ENCODE peak calls at places on chromosomes 11 and 22, in five cellular contexts. Q is mesenchymal stem cell, A is H9, N is H1, E is trophoblast cell. O is an unnamed sample.

GRCh38 chr11:58844600-58844999 is at the start of gene GLYATL2:
- DNase-seq in Q (no peak), A (no peak), N (no peak), E (no peak), O (no peak)

GRCh38 chr11:63667993-63668392 is 3.2 kb downstream of the ATL3 start:
- DNase-seq in Q (peak; percentile 89), A (no peak), N (no peak), E (no peak), O (no peak)

GRCh38 chr11:127247261-127247660 is 246.7 kb upstream of the KIRREL3 start:
- DNase-seq in Q (no peak), A (peak; percentile 36), N (no peak), E (no peak), O (no peak)

GRCh38 chr11:27228891-27229290 is 134.1 kb downstream of the CCDC34 start:
- DNase-seq in Q (no peak), A (no peak), N (peak; percentile 1), E (no peak), O (no peak)

GRCh38 chr11:64395545-64396078 is 36.6 kb downstream of the RPS6KA4 start:
- DNase-seq in Q (no peak), A (no peak), N (no peak), E (no peak), O (no peak)

GRCh38 chr11:122791836-122792235 is 46.5 kb upstream of the CRTAM start:
- DNase-seq in Q (peak; percentile 74), A (no peak), N (no peak), E (peak; percentile 33), O (no peak)

GRCh38 chr22:39243443-39244072 is 1.2 kb downstream of the PDGFB start:
- DNase-seq in Q (peak; percentile 40), A (no peak), N (peak; percentile 77), E (peak; percentile 13), O (no peak)

GRCh38 chr11:92707173-92707619 is 262.3 kb upstream of the MTNR1B start:
- DNase-seq in Q (no peak), A (no peak), N (no peak), E (peak; percentile 30), O (no peak)

GRCh38 chr11:614583-615452 is 932 bp downstream of the IRF7 start:
- DNase-seq in Q (no peak), A (no peak), N (peak; percentile 66), E (no peak), O (no peak)

GRCh38 chr11:128497057-128497957 is 90.1 kb downstream of the ETS1 start:
- DNase-seq in Q (peak; percentile 98), A (peak; percentile 29), N (no peak), E (no peak), O (no peak)

GRCh38 chr22:42288791-42289190 is 18.3 kb upstream of the TCF20 start:
- DNase-seq in Q (no peak), A (no peak), N (no peak), E (no peak), O (no peak)

GRCh38 chr11:96293583-96293982 is 49.4 kb downstream of the MAML2 start:
- DNase-seq in Q (no peak), A (no peak), N (no peak), E (no peak), O (no peak)
- H3K14ac ChIP-seq in Q (no peak overlapping the region), A (no peak overlapping the region), N (no peak overlapping the region), E (no peak overlapping the region), O (no peak overlapping the region)

DNA sequence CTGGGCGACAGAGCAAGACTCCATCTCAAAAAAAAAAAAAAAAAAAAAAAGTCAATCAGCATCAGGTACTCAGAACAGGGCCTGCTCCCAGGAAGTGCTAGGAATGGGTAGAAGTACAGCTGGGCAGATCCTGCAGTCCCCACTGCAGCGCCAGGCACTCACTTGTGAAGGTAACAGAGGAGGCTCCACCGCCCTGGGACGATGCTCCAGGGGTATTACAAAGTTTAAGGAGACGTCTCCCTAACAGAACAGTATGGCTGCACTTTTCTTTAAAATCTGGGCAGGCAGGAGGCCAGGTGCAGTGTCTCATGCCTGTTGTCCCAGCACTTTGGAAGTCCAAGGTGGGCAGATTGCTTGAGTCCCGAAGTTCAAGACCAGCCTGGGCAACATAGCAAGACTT is 1449.0 kb downstream of the BRD1 start:
- DNase-seq in Q (no peak), A (no peak), N (peak; percentile 11), E (no peak), O (no peak)
- H2BK12ac ChIP-seq in Q (no peak overlapping the region), A (no peak overlapping the region), N (peak overlapping the region; percentile 60), E (no peak overlapping the region), O (no peak overlapping the region)

GRCh38 chr11:35539256-35539655 is 13.8 kb upstream of the PAMR1 start:
- DNase-seq in Q (no peak), A (no peak), N (no peak), E (no peak), O (no peak)
- H3K14ac ChIP-seq in Q (no peak overlapping the region), A (no peak overlapping the region), N (no peak overlapping the region), E (no peak overlapping the region), O (no peak overlapping the region)

GRCh38 chr11:7537260-7537659 is 23.5 kb downstream of the PPFIBP2 start:
- DNase-seq in Q (no peak), A (no peak), N (no peak), E (no peak), O (no peak)
- H2BK12ac ChIP-seq in Q (no peak overlapping the region), A (no peak overlapping the region), N (no peak overlapping the region), E (no peak overlapping the region), O (no peak overlapping the region)

GRCh38 chr11:43738600-43739409 is 58.3 kb downstream of the HSD17B12 start:
- DNase-seq in Q (peak; percentile 80), A (no peak), N (no peak), E (peak; percentile 75), O (no peak)

GRCh38 chr11:43735931-43736330 is 55.4 kb downstream of the HSD17B12 start:
- DNase-seq in Q (no peak), A (no peak), N (no peak), E (no peak), O (no peak)

GRCh38 chr11:43735115-43735514 is 54.6 kb downstream of the HSD17B12 start:
- DNase-seq in Q (no peak), A (no peak), N (no peak), E (no peak), O (no peak)

GRCh38 chr11:43737194-43737575 is 56.6 kb downstream of the HSD17B12 start:
- DNase-seq in Q (no peak), A (no peak), N (no peak), E (no peak), O (no peak)

DNA sequence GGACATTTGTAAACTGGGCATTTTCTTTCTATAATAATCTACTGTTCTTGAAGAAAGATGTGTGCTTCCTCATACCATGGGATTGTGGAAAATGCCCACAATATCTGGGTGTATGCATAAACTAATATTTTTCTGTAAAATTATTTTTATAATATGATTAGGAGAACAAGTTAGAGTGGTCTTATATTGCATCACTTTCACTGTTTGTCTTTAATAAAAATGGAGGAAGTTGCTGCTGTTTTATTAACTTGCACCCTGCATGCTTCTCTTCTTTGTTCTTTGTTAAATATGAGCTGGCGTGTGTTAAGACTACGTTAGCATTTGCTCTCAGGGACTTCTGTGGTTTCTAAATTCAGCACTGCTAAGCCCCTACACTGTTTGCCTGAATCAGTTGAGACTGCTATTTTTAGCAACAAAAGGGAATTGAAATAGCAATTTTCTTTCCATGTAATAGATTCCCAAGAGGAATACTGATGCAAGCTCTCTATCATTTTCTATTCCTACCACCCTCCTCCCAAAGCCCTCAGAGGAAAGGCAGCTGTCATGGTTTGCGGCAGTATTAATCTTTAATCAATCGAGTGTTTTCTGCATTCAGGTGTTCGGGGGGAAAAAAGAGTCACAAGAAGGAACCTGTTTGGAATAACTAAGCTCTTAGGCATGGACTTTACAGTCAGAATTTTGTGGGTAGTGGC is 56.1 kb downstream of the HSD17B12 start:
- DNase-seq in Q (peak; percentile 74), A (no peak), N (no peak), E (no peak), O (no peak)
- H3K14ac ChIP-seq in Q (no peak overlapping the region), A (no peak overlapping the region), N (no peak overlapping the region), E (no peak overlapping the region), O (no peak overlapping the region)

GRCh38 chr11:2398664-2399355 is 1.7 kb upstream of the TSSC4 start:
- DNase-seq in Q (no peak), A (no peak), N (no peak), E (no peak), O (no peak)

GRCh38 chr11:2401436-2401984 is 960 bp downstream of the TSSC4 start:
- DNase-seq in Q (no peak), A (no peak), N (no peak), E (no peak), O (no peak)

GRCh38 chr11:2400761-2401435 is 348 bp downstream of the TSSC4 start:
- DNase-seq in Q (peak; percentile 38), A (no peak), N (no peak), E (no peak), O (no peak)

GRCh38 chr11:2399488-2400068 is 972 bp upstream of the TSSC4 start:
- DNase-seq in Q (no peak), A (peak; percentile 70), N (peak; percentile 62), E (peak; percentile 4), O (no peak)

DNA sequence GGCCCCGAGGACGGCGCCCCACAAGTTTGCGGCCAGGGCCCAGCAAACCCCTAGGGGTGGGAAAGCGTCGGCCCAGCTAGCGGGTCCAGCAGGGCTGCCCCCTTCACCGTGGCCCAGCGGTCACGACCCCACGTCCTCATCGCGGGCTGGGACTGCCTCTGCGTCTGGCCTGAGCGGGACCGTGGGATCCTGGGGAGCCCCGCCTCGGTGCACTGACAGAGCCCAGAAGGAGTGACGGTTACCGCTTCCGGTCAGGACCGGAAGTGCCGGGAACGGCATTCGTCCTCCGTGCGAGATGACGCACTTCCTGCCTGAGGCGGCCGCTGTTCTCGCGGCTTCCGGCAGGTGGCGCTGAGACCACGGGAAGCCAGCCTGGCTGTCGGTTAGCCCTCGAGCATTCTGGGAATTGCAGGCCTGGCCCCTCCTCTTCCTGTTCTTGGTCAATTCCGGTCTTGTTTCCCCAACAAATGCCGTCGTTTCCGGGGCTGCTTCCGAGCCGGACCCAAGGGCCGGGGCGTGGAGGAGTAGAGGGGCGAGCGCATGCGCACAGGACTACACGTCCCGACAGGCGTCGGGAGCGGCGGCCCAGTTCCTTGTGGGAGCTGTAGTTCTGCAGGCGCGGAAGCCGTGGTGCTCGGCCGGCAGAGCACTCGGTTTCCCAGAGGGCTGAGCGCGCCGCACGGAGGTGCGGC is at the start of gene TSSC4:
- DNase-seq in Q (peak; percentile 100), A (peak; percentile 100), N (peak; percentile 100), E (peak; percentile 100), O (peak; percentile 100)
- H2BK12ac ChIP-seq in Q (no peak within 1 kb of the TSS), A (no peak within 1 kb of the TSS), N (no peak within 1 kb of the TSS), E (no peak within 1 kb of the TSS), O (peak within 1 kb of the TSS; percentile 22)

DNA sequence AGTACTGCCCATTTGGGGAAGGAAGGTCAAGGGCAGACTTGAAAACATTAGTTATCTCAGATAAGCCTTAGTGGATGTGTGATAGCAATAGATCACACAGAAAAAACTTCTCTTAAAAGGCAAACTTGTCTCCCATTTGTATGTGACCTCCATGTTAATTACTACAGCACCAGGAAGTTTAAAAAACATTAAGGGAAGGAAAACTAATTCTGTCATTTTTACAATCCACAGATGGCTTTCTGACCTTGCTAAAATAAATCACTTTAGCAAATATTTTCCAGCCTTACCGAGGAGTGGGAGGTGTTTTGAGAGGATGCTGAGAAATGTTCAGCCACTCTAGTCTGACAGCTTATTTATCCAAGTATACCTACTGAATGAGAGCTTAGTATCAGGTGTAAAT is 88.1 kb upstream of the DDI1 start:
- DNase-seq in Q (no peak), A (no peak), N (no peak), E (no peak), O (no peak)
- H3K14ac ChIP-seq in Q (no peak overlapping the region), A (no peak overlapping the region), N (no peak overlapping the region), E (no peak overlapping the region), O (no peak overlapping the region)

GRCh38 chr11:5891216-5891800 is 1.7 kb upstream of the OR52E5 start:
- DNase-seq in Q (peak; percentile 9), A (no peak), N (no peak), E (no peak), O (no peak)

GRCh38 chr11:5887172-5887571 is 5.8 kb upstream of the OR52E5 start:
- DNase-seq in Q (no peak), A (no peak), N (no peak), E (no peak), O (no peak)

GRCh38 chr11:5892908-5893307 is at the start of gene OR52E5:
- DNase-seq in Q (no peak), A (no peak), N (no peak), E (no peak), O (no peak)
- H2BK12ac ChIP-seq in Q (no peak within 1 kb of the TSS), A (no peak within 1 kb of the TSS), N (no peak within 1 kb of the TSS), E (no peak within 1 kb of the TSS), O (no peak within 1 kb of the TSS)